ENCODE peak calls at places on chromosomes 6 and 20, in six cellular contexts. H is AG04449, X is heart right ventricle, K is left lung, Z is body of pancreas, U is neuronal stem cell. P is an unnamed sample.

GRCh38 chr6:169292340-169293124 is 38.9 kb upstream of the THBS2 start:
- DNase-seq in Z (no peak), H (peak), X (no peak), U (no peak), K (no peak), P (no peak)

GRCh38 chr6:99521557-99522286 is 6.5 kb upstream of the USP45 start:
- DNase-seq in K (peak), Z (no peak), X (no peak), U (no peak), H (no peak), P (no peak)

GRCh38 chr6:132382630-132383175 is 18.6 kb downstream of the MOXD1 start:
- DNase-seq in H (no peak), K (no peak), U (no peak), X (no peak), Z (no peak), P (no peak)

GRCh38 chr20:42366626-42367025 is 748.4 kb upstream of the CHD6 start:
- DNase-seq in K (no peak), X (no peak), H (no peak), Z (no peak), U (peak), P (no peak)

GRCh38 chr6:105790635-105791034 is 295.5 kb upstream of the PRDM1 start:
- DNase-seq in X (no peak), Z (no peak), U (no peak), H (no peak), K (no peak), P (no peak)

GRCh38 chr6:136137008-136137689 is 113.0 kb downstream of the MTFR2 start:
- DNase-seq in Z (no peak), U (no peak), H (no peak), X (no peak), K (no peak), P (no peak)

GRCh38 chr6:130159876-130160415 is 62.8 kb downstream of the SAMD3 start:
- DNase-seq in Z (no peak), U (no peak), X (no peak), K (no peak), H (no peak), P (no peak)

GRCh38 chr20:63536997-63537524 is at the start of gene PTK6:
- DNase-seq in X (no peak), U (no peak), Z (no peak), H (no peak), K (peak), P (no peak)

GRCh38 chr6:91483415-91483814 is 896.5 kb upstream of the MAP3K7 start:
- DNase-seq in X (no peak), Z (no peak), K (no peak), U (no peak), H (no peak), P (no peak)

GRCh38 chr6:157187182-157188093 is 135.9 kb downstream of the TMEM242 start:
- DNase-seq in X (peak), U (no peak), Z (no peak), H (no peak), K (no peak), P (no peak)

GRCh38 chr6:5507056-5507722 is 245.9 kb downstream of the FARS2 start:
- DNase-seq in X (no peak), U (no peak), Z (no peak), K (no peak), H (no peak), P (no peak)

GRCh38 chr20:36217226-36217625 is 19.1 kb upstream of the AAR2 start:
- DNase-seq in H (no peak), X (no peak), U (no peak), Z (no peak), K (no peak), P (no peak)

GRCh38 chr20:35991142-35991771 is 22.9 kb downstream of the CNBD2 start:
- DNase-seq in Z (peak), X (no peak), U (no peak), H (no peak), K (no peak), P (no peak)

GRCh38 chr20:21522479-21523397 is 8.9 kb upstream of the NKX2-2 start:
- DNase-seq in K (no peak), U (no peak), Z (no peak), X (no peak), H (no peak), P (no peak)
- H3K4me3 ChIP-seq in K (no peak), U (no peak), Z (no peak), X (peak), H (no peak), P (peak)

GRCh38 chr6:38604700-38605099 is 35.0 kb downstream of the BTBD9 start:
- DNase-seq in U (no peak), H (no peak), K (peak), X (no peak), Z (no peak), P (no peak)
- H3K4me3 ChIP-seq in U (no peak), H (no peak), K (no peak), X (no peak), Z (no peak), P (no peak)

GRCh38 chr20:62522748-62523396 is 47.1 kb upstream of the GATA5 start:
- DNase-seq in X (no peak), Z (no peak), U (no peak), K (no peak), H (no peak), P (no peak)
- H3K4me3 ChIP-seq in X (no peak), Z (no peak), U (no peak), K (no peak), H (no peak), P (no peak)

GRCh38 chr20:44200983-44201382 is 9.6 kb downstream of the OSER1 start:
- DNase-seq in K (no peak), Z (no peak), H (no peak), X (no peak), U (no peak), P (no peak)

GRCh38 chr20:44200371-44200770 is 10.2 kb downstream of the OSER1 start:
- DNase-seq in Z (no peak), K (no peak), H (no peak), U (no peak), X (no peak), P (no peak)

GRCh38 chr20:44204156-44204831 is 6.3 kb downstream of the OSER1 start:
- DNase-seq in H (peak), U (no peak), X (no peak), Z (no peak), K (no peak), P (no peak)

GRCh38 chr20:44204832-44205215 is 5.7 kb downstream of the OSER1 start:
- DNase-seq in H (no peak), X (no peak), U (no peak), Z (no peak), K (no peak), P (no peak)

GRCh38 chr20:44203161-44203560 is 7.4 kb downstream of the OSER1 start:
- DNase-seq in H (no peak), X (peak), Z (no peak), K (no peak), U (no peak), P (no peak)
- H3K4me3 ChIP-seq in H (no peak), X (no peak), Z (no peak), K (no peak), U (no peak), P (no peak)

GRCh38 chr6:1609662-1610496 is at the start of gene FOXC1:
- DNase-seq in H (peak), U (peak), Z (peak), K (peak), X (peak), P (no peak)

GRCh38 chr6:1607236-1607556 is 2.5 kb upstream of the FOXC1 start:
- DNase-seq in K (no peak), Z (no peak), U (no peak), X (no peak), H (no peak), P (no peak)

GRCh38 chr6:1607557-1608221 is 2.0 kb upstream of the FOXC1 start:
- DNase-seq in U (no peak), X (no peak), Z (no peak), K (no peak), H (no peak), P (no peak)

GRCh38 chr6:1608976-1609661 is 596 bp upstream of the FOXC1 start:
- DNase-seq in K (no peak), X (no peak), Z (peak), U (no peak), H (no peak), P (no peak)

DNA sequence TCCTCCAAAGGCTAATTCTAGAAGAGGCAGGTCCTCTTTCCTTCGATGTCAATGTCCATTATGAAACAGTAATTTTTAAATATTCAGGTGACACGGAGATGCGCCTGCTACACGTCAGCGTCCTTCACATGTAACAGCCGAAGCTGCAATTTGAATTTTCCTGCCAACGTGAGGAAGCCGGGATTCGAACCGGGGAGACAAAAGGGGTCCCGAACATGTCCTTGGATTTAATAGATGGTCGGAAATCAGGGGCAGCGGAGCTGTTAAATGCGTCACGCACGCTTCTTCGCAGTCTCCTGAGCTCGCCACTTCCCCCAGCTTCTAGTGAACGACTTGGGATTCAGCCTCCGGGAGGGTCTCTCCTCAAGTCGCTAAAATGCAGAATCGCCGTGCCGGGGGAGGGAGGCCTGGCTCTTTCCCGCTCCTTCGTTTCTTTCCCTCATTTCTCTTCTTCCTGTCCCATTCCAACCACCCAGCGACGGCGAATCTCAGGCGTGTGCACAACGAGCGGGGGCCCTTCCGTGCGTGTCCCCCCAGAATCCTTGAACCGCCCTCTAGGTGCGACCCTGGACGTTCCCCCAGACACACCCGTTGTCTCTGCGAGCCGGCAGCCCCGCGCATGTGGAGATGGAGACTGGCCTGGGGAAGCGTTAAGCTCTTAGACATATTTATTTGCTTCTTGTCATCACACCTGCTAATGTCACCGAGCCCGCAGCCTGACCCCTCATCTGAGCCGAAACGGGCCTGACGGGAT is 1.3 kb upstream of the FOXC1 start:
- DNase-seq in U (no peak), K (no peak), Z (peak), H (no peak), X (no peak), P (no peak)
- H3K4me3 ChIP-seq in U (peak), K (no peak), Z (no peak), H (no peak), X (peak), P (peak)

GRCh38 chr20:40689100-40689942 is at the start of gene MAFB:
- DNase-seq in U (peak), X (peak), Z (peak), H (peak), K (peak), P (peak)

GRCh38 chr20:40688129-40689099 is 622 bp downstream of the MAFB start:
- DNase-seq in U (no peak), H (no peak), X (no peak), K (no peak), Z (no peak), P (no peak)

GRCh38 chr20:40691566-40692239 is 2.7 kb upstream of the MAFB start:
- DNase-seq in K (no peak), Z (no peak), H (no peak), X (no peak), U (no peak), P (no peak)

GRCh38 chr20:40690836-40691565 is 2.0 kb upstream of the MAFB start:
- DNase-seq in H (no peak), U (no peak), Z (no peak), X (no peak), K (no peak), P (no peak)

DNA sequence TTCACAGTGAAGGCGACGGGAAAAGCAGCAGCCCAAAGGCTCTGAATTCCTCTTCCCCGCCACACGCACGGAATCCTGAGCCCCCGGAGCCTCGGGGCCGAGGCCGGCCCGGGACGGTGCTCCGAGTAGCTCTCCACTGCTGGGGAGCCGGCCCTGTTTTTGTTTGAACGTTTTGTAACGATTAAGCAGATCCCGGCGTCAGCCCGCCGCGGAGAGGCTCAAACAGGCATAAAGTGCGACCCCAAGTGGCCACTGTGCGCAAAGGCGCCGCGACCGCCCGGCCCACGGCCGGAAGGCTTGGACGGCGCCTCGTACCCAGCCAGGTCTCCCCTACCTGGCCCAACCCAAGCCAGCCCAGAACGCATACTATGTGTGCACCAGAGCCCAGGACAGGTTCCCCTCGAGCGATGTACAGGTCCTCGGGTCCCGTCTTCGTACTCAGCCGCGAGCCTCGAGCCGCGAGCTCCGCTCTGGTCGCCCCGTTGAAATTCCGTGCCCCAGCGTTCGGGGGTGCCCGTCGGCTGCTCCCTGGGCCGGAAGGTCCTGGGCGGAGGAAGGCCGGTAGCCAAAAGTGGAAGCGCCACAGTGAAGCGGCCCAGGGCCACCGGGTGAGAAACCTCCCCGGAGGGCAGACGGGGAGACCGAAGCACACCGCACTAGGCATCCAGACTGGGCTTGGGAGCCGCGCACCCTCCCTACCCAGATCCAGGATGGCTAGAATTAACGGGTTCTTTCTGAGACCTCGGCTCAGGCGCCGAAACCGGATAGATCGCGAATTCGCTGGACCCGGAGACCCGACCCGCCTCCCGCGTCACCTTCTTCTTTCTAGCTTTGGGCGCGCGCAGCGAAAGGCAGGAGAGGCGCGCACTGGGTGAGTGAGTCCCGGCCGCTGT is 1.2 kb upstream of the MAFB start:
- DNase-seq in H (peak), K (peak), X (peak), U (peak), Z (peak), P (peak)
- H3K4me3 ChIP-seq in H (peak), K (peak), X (peak), U (peak), Z (peak), P (peak)

DNA sequence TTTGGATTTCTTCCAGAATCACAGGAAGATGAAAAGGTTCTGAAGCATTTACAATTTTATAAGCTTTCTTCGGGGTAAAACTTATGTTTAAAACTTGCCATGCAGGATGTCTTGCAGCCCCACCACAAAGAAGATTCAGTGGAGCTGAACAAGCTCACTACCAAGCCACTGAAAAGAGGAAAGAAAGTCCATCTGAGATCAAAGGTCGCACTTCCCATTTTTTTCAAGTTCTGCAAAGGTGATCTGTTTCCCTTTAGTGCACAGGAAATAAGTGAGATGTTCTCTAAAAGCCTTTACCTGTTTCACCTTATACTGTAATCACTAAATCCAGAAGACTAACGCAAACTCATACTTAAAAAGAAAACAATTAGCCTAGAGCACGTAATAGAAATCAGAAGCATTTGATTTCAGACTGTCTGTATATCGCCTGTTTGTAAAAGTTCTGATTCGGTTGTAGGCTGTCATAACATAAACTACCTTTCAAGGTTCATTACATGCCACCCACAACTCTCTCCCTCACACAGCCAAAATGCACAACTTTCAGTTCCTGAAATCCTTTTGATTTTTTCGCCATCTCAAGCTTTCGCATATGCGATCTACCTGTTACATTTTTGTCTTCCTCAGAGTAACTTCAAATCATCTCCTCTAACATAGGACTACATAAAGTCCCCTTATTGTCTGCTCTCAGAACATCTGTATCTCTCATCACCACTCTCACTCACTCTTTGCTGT is 1.8 kb downstream of the ECHDC1 start:
- DNase-seq in Z (no peak), X (no peak), K (no peak), H (no peak), U (no peak), P (no peak)
- H3K4me3 ChIP-seq in Z (no peak), X (peak), K (peak), H (peak), U (peak), P (peak)

GRCh38 chr20:2692886-2693285 is 306 bp downstream of the EBF4 start:
- DNase-seq in K (no peak), H (no peak), Z (no peak), X (no peak), U (no peak), P (no peak)

GRCh38 chr20:2692036-2692885 is at the start of gene EBF4:
- DNase-seq in K (peak), X (peak), Z (peak), U (no peak), H (no peak), P (no peak)

GRCh38 chr20:2693996-2694471 is 1.5 kb downstream of the EBF4 start:
- DNase-seq in X (peak), H (no peak), Z (no peak), K (no peak), U (no peak), P (no peak)

GRCh38 chr20:2694519-2694918 is 1.9 kb downstream of the EBF4 start:
- DNase-seq in Z (no peak), K (no peak), X (no peak), H (no peak), U (no peak), P (no peak)

GRCh38 chr20:2693286-2693995 is 861 bp downstream of the EBF4 start:
- DNase-seq in H (no peak), X (peak), U (no peak), Z (peak), K (no peak), P (no peak)
- H3K4me3 ChIP-seq in H (peak), X (peak), U (peak), Z (peak), K (peak), P (peak)

P was measured in SK-N-MC.